ENCODE peak calls at places on chromosomes 13 and 19, in six cellular contexts. J is tibial artery, N is fibroblast of lung, E is ovary, S is thoracic aorta, Q is HCT116. G is an unnamed sample.

GRCh38 chr19:33750587-33751385 is 45.9 kb upstream of the KCTD15 start:
- DNase-seq in Q (no peak), S (no peak), J (no peak), E (no peak), N (no peak), G (no peak)

GRCh38 chr13:93248627-93249047 is 22.0 kb downstream of the GPC6 start:
- DNase-seq in E (no peak), N (peak; percentile 79), S (no peak), Q (no peak), J (peak; percentile 80), G (no peak)

GRCh38 chr13:29594310-29594709 is 1.2 kb downstream of the SLC7A1 start:
- DNase-seq in E (peak; percentile 51), Q (no peak), S (no peak), J (no peak), N (peak; percentile 91), G (no peak)

GRCh38 chr19:4464815-4465581 is 7.1 kb upstream of the HDGFL2 start:
- DNase-seq in J (no peak), Q (no peak), S (no peak), E (no peak), N (no peak), G (no peak)

GRCh38 chr19:7614859-7615741 is 14.2 kb downstream of the XAB2 start:
- DNase-seq in J (no peak), S (no peak), E (no peak), Q (no peak), N (no peak), G (no peak)

GRCh38 chr19:30092721-30093569 is 150.9 kb downstream of the URI1 start:
- DNase-seq in N (no peak), E (no peak), S (no peak), Q (no peak), J (no peak), G (no peak)

GRCh38 chr13:29543230-29544215 is 52.0 kb downstream of the SLC7A1 start:
- DNase-seq in J (no peak), Q (no peak), N (peak; percentile 79), S (no peak), E (no peak), G (no peak)

GRCh38 chr19:8304841-8305621 is 3.1 kb downstream of the CD320 start:
- DNase-seq in S (no peak), E (peak; percentile 21), Q (peak; percentile 38), J (peak; percentile 62), N (no peak), G (no peak)

GRCh38 chr19:50779504-50780457 is 9.5 kb downstream of the GPR32 start:
- DNase-seq in Q (no peak), J (no peak), N (no peak), S (no peak), E (no peak), G (no peak)

GRCh38 chr13:109251958-109252357 is 534.4 kb downstream of the IRS2 start:
- DNase-seq in E (no peak), S (no peak), Q (no peak), J (no peak), N (peak; percentile 50), G (no peak)

GRCh38 chr13:80753951-80754350 is 413.0 kb upstream of the SPRY2 start:
- DNase-seq in J (no peak), S (no peak), N (no peak), Q (no peak), E (no peak), G (no peak)

GRCh38 chr19:3073159-3073563 is 10.9 kb upstream of the TLE5 start:
- DNase-seq in Q (peak; percentile 81), J (no peak), N (peak; percentile 51), S (no peak), E (peak; percentile 63), G (no peak)

GRCh38 chr13:45362939-45363338 is 22.0 kb upstream of the TPT1 start:
- DNase-seq in E (no peak), S (no peak), J (no peak), N (no peak), Q (no peak), G (peak; percentile 40)

GRCh38 chr19:3931041-3931440 is 1.8 kb upstream of the NMRK2 start:
- DNase-seq in J (no peak), N (no peak), S (no peak), Q (no peak), E (no peak), G (no peak)

GRCh38 chr13:60402022-60402421 is 5.0 kb downstream of the TDRD3 start:
- DNase-seq in S (no peak), J (no peak), Q (no peak), E (no peak), N (peak; percentile 18), G (no peak)

GRCh38 chr13:59345316-59345715 is 818.4 kb downstream of the DIAPH3 start:
- DNase-seq in S (no peak), E (peak; percentile 23), N (peak; percentile 11), Q (no peak), J (no peak), G (no peak)

GRCh38 chr19:32404213-32404938 is 1.2 kb upstream of the DPY19L3 start:
- DNase-seq in S (no peak), N (peak; percentile 9), J (no peak), Q (no peak), E (no peak), G (peak; percentile 13)

GRCh38 chr19:3184847-3185481 is 766 bp upstream of the NCLN start:
- DNase-seq in E (peak; percentile 77), Q (no peak), N (no peak), S (peak; percentile 31), J (no peak), G (no peak)

GRCh38 chr13:47650221-47650620 is 350.9 kb downstream of the SUCLA2 start:
- DNase-seq in J (no peak), S (no peak), N (no peak), E (no peak), Q (no peak), G (no peak)

GRCh38 chr19:19276386-19276785 is 3.3 kb upstream of the TM6SF2 start:
- DNase-seq in J (no peak), Q (no peak), E (no peak), S (no peak), N (peak; percentile 85), G (no peak)

GRCh38 chr19:1377965-1378785 is 5.5 kb upstream of the NDUFS7 start:
- DNase-seq in S (no peak), J (no peak), E (no peak), Q (no peak), N (no peak), G (no peak)

GRCh38 chr13:90201198-90201597 is 1146.3 kb upstream of the MIR17HG start:
- DNase-seq in Q (no peak), E (no peak), J (no peak), N (peak; percentile 26), S (no peak), G (no peak)

GRCh38 chr13:26540319-26540718 is 17.2 kb upstream of the WASF3 start:
- DNase-seq in E (no peak), Q (no peak), J (no peak), N (no peak), S (no peak), G (no peak)

GRCh38 chr19:16325161-16325527 is 518 bp downstream of the KLF2 start:
- DNase-seq in E (no peak), Q (no peak), S (no peak), N (no peak), J (peak; percentile 77), G (no peak)

GRCh38 chr13:85772379-85772778 is 26.8 kb downstream of the SLITRK6 start:
- DNase-seq in N (peak; percentile 50), S (no peak), Q (no peak), J (no peak), E (no peak), G (no peak)

GRCh38 chr13:111204438-111205177 is 89.5 kb downstream of the ARHGEF7 start:
- DNase-seq in Q (no peak), S (peak; percentile 43), E (peak; percentile 85), N (peak; percentile 70), J (peak; percentile 85), G (no peak)

GRCh38 chr13:25733061-25733491 is 318.7 kb downstream of the SHISA2 start:
- DNase-seq in Q (no peak), N (peak; percentile 85), J (no peak), E (no peak), S (no peak), G (no peak)

GRCh38 chr13:20525601-20526544 is at the start of gene CRYL1:
- DNase-seq in N (peak; percentile 62), E (peak; percentile 73), S (peak; percentile 41), Q (no peak), J (peak; percentile 88), G (no peak)

DNA sequence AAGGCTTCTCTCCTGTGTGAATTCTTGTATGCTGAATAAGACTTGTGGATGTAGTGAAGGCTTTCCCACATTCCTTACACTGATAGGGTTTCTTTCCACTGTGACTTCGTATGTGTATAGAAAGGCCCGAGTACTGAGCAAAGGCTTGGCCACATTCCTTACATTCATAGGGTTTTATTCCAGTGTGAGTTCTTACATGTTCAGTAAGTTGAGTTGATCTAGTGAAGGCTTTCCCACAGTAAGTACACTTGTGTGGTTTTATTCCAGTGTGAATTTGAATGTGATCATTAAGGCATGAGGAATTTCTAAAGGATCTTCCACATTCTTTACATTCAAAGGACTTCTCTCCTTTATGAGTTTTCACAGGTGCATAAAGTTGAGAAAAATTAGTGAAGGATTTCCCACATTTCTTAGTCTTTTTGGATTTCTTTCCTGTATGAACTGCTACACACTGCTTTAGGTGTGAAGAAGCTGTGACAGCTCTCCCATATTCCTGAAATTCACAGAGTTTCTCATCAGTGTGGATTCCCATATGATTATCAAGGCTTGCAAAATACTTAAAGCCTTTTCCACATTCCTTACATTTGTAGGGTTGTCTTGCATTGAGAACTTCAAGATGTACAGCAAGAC is 10.4 kb downstream of the ZNF561 start:
- DNase-seq in Q (no peak), J (no peak), E (no peak), N (no peak), S (no peak), G (no peak)
- H3K9me3 ChIP-seq in Q (peaks cover 10% of the 10 kb centered on the region), J (peaks cover 82% of the 10 kb centered on the region), E (no peaks in the 10 kb centered on the region), N (peaks cover 5% of the 10 kb centered on the region), S (peaks cover 55% of the 10 kb centered on the region), G (peaks cover 55% of the 10 kb centered on the region)

DNA sequence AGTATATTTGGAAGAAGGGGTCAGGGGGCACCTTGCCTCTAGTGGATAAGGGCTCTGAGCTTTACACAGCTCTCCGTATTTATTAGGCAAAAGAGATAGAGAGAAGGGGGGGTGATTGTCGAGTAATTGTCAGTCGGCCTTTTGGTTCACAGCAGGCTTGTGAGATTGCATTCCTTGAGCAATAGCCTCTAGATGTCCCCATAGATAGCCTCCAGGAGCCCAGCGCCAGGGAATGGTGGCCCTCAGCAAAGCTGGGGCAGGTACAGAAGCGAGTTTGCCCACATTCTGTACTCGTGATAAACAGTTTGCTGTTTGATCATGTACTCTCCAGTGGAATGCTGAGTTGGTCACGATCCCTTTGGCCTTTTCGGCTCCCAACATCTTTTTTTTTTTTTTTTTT is 4.6 kb downstream of the ZNF613 start:
- DNase-seq in N (no peak), S (no peak), Q (no peak), E (no peak), J (no peak), G (no peak)
- H3K9me3 ChIP-seq in N (no peaks in the 10 kb centered on the region), S (peaks cover 30% of the 10 kb centered on the region), Q (peaks cover 6% of the 10 kb centered on the region), E (no peaks in the 10 kb centered on the region), J (peaks cover 40% of the 10 kb centered on the region), G (peaks cover 4% of the 10 kb centered on the region)

GRCh38 chr19:57055956-57056355 is 63.8 kb upstream of the USP29 start:
- DNase-seq in J (no peak), S (no peak), N (no peak), E (no peak), Q (no peak), G (no peak)
- H3K9me3 ChIP-seq in J (no peaks in the 10 kb centered on the region), S (no peaks in the 10 kb centered on the region), N (no peaks in the 10 kb centered on the region), E (no peaks in the 10 kb centered on the region), Q (peaks cover 5% of the 10 kb centered on the region), G (peaks cover under 1% of the 10 kb centered on the region)

DNA sequence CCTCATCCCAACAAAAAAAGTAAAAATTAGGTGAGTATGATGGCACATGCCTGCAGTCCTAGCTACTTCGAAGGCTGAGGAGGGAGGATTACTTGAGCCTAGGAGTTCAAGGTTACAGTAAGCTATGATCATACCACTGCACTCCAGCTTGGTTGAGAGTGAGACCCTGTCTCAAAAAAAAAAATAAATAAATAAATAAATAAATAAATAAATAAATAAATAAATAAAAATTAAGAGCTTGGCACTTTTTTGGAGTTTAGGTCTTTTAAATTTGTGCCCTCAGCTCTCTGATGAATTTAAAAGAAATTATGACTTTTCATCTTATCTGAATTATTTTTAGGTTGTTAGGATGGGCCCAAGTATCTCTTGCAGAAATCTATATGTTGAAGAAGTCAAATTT is 8.9 kb downstream of the ZNF420 start:
- DNase-seq in S (no peak), E (no peak), Q (no peak), J (no peak), N (no peak), G (no peak)
- H3K9me3 ChIP-seq in S (peaks cover 72% of the 10 kb centered on the region), E (peaks cover 2% of the 10 kb centered on the region), Q (peaks cover 3% of the 10 kb centered on the region), J (peaks cover 81% of the 10 kb centered on the region), N (no peaks in the 10 kb centered on the region), G (peaks cover 7% of the 10 kb centered on the region)

G was measured in NT2/D1.